ENCODE peak calls at places on chromosomes 3 and 15, in five cellular contexts. One of them, this sample, is unnamed.

GRCh38 chr3:101036213-101036618 is 43.0 kb upstream of the ABI3BP start:
- DNase-seq in lower leg skin: peak
- DNase-seq in psoas muscle: peak
- DNase-seq in CD4-positive, alpha-beta T cell: no peak
- DNase-seq in cardiac fibroblast: peak
- DNase-seq in this sample: no peak

GRCh38 chr3:146274833-146275232 is 23.9 kb upstream of the PLSCR4 start:
- DNase-seq in cardiac fibroblast: peak
- DNase-seq in lower leg skin: no peak
- DNase-seq in CD4-positive, alpha-beta T cell: no peak
- DNase-seq in psoas muscle: no peak
- DNase-seq in this sample: no peak

GRCh38 chr3:153180860-153181372 is 18.9 kb downstream of the RAP2B start:
- DNase-seq in psoas muscle: no peak
- DNase-seq in lower leg skin: no peak
- DNase-seq in CD4-positive, alpha-beta T cell: no peak
- DNase-seq in cardiac fibroblast: no peak
- DNase-seq in this sample: no peak

GRCh38 chr15:78804391-78804792 is 6.9 kb downstream of the ADAMTS7 start:
- DNase-seq in cardiac fibroblast: no peak
- DNase-seq in CD4-positive, alpha-beta T cell: no peak
- DNase-seq in lower leg skin: no peak
- DNase-seq in psoas muscle: no peak
- DNase-seq in this sample: no peak

GRCh38 chr3:119098620-119099222 is 47.2 kb upstream of the TEX55 start:
- DNase-seq in psoas muscle: no peak
- DNase-seq in cardiac fibroblast: peak
- DNase-seq in CD4-positive, alpha-beta T cell: no peak
- DNase-seq in lower leg skin: no peak
- DNase-seq in this sample: no peak

GRCh38 chr15:74244818-74245341 is 8.8 kb downstream of the CCDC33 start:
- DNase-seq in psoas muscle: no peak
- DNase-seq in lower leg skin: no peak
- DNase-seq in cardiac fibroblast: no peak
- DNase-seq in CD4-positive, alpha-beta T cell: no peak
- DNase-seq in this sample: no peak

GRCh38 chr3:45884368-45885201 is 1.8 kb upstream of the CCR9 start:
- DNase-seq in psoas muscle: no peak
- DNase-seq in CD4-positive, alpha-beta T cell: no peak
- DNase-seq in cardiac fibroblast: no peak
- DNase-seq in lower leg skin: no peak
- DNase-seq in this sample: no peak

GRCh38 chr15:83845230-83845629 is 191.3 kb downstream of the ADAMTSL3 start:
- DNase-seq in psoas muscle: no peak
- DNase-seq in cardiac fibroblast: peak
- DNase-seq in lower leg skin: peak
- DNase-seq in CD4-positive, alpha-beta T cell: no peak
- DNase-seq in this sample: no peak

GRCh38 chr3:20344400-20344959 is 158.5 kb upstream of the SGO1 start:
- DNase-seq in psoas muscle: no peak
- DNase-seq in lower leg skin: no peak
- DNase-seq in cardiac fibroblast: no peak
- DNase-seq in CD4-positive, alpha-beta T cell: no peak
- DNase-seq in this sample: no peak

GRCh38 chr3:175187586-175187985 is 328.5 kb downstream of the NAALADL2 start:
- DNase-seq in CD4-positive, alpha-beta T cell: no peak
- DNase-seq in psoas muscle: no peak
- DNase-seq in lower leg skin: no peak
- DNase-seq in cardiac fibroblast: no peak
- DNase-seq in this sample: no peak

GRCh38 chr3:131568460-131568859 is 65.7 kb upstream of the MRPL3 start:
- DNase-seq in cardiac fibroblast: no peak
- DNase-seq in CD4-positive, alpha-beta T cell: no peak
- DNase-seq in psoas muscle: no peak
- DNase-seq in lower leg skin: no peak
- DNase-seq in this sample: no peak

GRCh38 chr3:72635551-72635950 is 212.7 kb downstream of the SHQ1 start:
- DNase-seq in lower leg skin: no peak
- DNase-seq in psoas muscle: no peak
- DNase-seq in CD4-positive, alpha-beta T cell: no peak
- DNase-seq in cardiac fibroblast: no peak
- DNase-seq in this sample: no peak

GRCh38 chr3:148861277-148861869 is 3.7 kb upstream of the CPA3 start:
- DNase-seq in CD4-positive, alpha-beta T cell: no peak
- DNase-seq in lower leg skin: no peak
- DNase-seq in psoas muscle: no peak
- DNase-seq in cardiac fibroblast: peak
- DNase-seq in this sample: no peak

GRCh38 chr3:39208463-39209055 is 16.2 kb upstream of the XIRP1 start:
- DNase-seq in cardiac fibroblast: peak
- DNase-seq in CD4-positive, alpha-beta T cell: peak
- DNase-seq in psoas muscle: peak
- DNase-seq in lower leg skin: peak
- DNase-seq in this sample: no peak

GRCh38 chr15:61184431-61184830 is 44.7 kb downstream of the RORA start:
- DNase-seq in CD4-positive, alpha-beta T cell: no peak
- DNase-seq in cardiac fibroblast: no peak
- DNase-seq in psoas muscle: no peak
- DNase-seq in lower leg skin: no peak
- DNase-seq in this sample: no peak

GRCh38 chr3:196268270-196269163 is 19.0 kb downstream of the PCYT1A start:
- DNase-seq in CD4-positive, alpha-beta T cell: no peak
- DNase-seq in lower leg skin: peak
- DNase-seq in cardiac fibroblast: peak
- DNase-seq in psoas muscle: no peak
- DNase-seq in this sample: no peak

GRCh38 chr3:60582285-60582684 is 669.0 kb downstream of the FHIT start:
- DNase-seq in lower leg skin: no peak
- DNase-seq in cardiac fibroblast: peak
- DNase-seq in CD4-positive, alpha-beta T cell: no peak
- DNase-seq in psoas muscle: no peak
- DNase-seq in this sample: no peak

GRCh38 chr15:62999923-63000484 is 42.5 kb upstream of the TPM1 start:
- DNase-seq in cardiac fibroblast: no peak
- DNase-seq in psoas muscle: no peak
- DNase-seq in CD4-positive, alpha-beta T cell: no peak
- DNase-seq in lower leg skin: no peak
- DNase-seq in this sample: no peak

GRCh38 chr15:66833372-66833771 is 131.3 kb downstream of the SMAD6 start:
- DNase-seq in lower leg skin: no peak
- DNase-seq in CD4-positive, alpha-beta T cell: no peak
- DNase-seq in psoas muscle: no peak
- DNase-seq in cardiac fibroblast: no peak
- DNase-seq in this sample: no peak
- TF ChIP-seq CTCF in lower leg skin: no peak
- TF ChIP-seq CTCF in CD4-positive, alpha-beta T cell: no peak
- TF ChIP-seq CTCF in psoas muscle: no peak
- TF ChIP-seq CTCF in cardiac fibroblast: no peak
- TF ChIP-seq CTCF in this sample: no peak

DNA sequence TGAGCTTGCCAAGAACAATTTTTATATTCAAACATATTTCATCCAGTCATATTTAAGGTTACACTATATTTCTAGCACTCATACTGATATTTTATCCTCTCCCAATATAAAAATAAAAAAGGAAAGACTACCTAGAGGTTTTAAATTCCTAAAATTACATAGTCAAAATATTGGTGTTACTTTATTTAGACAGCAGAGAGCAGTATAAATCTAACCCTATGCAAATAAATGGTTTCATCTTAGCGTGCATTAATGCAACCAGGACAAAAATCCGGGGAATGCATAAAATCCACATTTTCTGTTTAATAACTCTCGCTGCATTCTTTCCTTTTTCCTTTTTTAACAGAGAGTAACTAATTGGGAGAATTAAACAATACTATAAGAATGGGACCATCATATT is 1447.4 kb upstream of the ALCAM start:
- DNase-seq in psoas muscle: no peak
- DNase-seq in lower leg skin: no peak
- DNase-seq in CD4-positive, alpha-beta T cell: no peak
- DNase-seq in cardiac fibroblast: no peak
- DNase-seq in this sample: no peak
- TF ChIP-seq CTCF in psoas muscle: no peak
- TF ChIP-seq CTCF in lower leg skin: no peak
- TF ChIP-seq CTCF in CD4-positive, alpha-beta T cell: no peak
- TF ChIP-seq CTCF in cardiac fibroblast: no peak
- TF ChIP-seq CTCF in this sample: no peak

GRCh38 chr15:58241872-58242271 is 103.7 kb downstream of the AQP9 start:
- DNase-seq in cardiac fibroblast: no peak
- DNase-seq in psoas muscle: no peak
- DNase-seq in lower leg skin: no peak
- DNase-seq in CD4-positive, alpha-beta T cell: no peak
- DNase-seq in this sample: no peak
- TF ChIP-seq CTCF in cardiac fibroblast: no peak
- TF ChIP-seq CTCF in psoas muscle: peak
- TF ChIP-seq CTCF in lower leg skin: no peak
- TF ChIP-seq CTCF in CD4-positive, alpha-beta T cell: no peak
- TF ChIP-seq CTCF in this sample: no peak

GRCh38 chr3:64223809-64224570 is 1.3 kb downstream of the PRICKLE2 start:
- DNase-seq in cardiac fibroblast: peak
- DNase-seq in CD4-positive, alpha-beta T cell: no peak
- DNase-seq in psoas muscle: no peak
- DNase-seq in lower leg skin: no peak
- DNase-seq in this sample: no peak
- TF ChIP-seq CTCF in cardiac fibroblast: no peak
- TF ChIP-seq CTCF in CD4-positive, alpha-beta T cell: no peak
- TF ChIP-seq CTCF in psoas muscle: no peak
- TF ChIP-seq CTCF in lower leg skin: no peak
- TF ChIP-seq CTCF in this sample: no peak

GRCh38 chr3:64218746-64219145 is 6.5 kb downstream of the PRICKLE2 start:
- DNase-seq in psoas muscle: no peak
- DNase-seq in lower leg skin: no peak
- DNase-seq in CD4-positive, alpha-beta T cell: no peak
- DNase-seq in cardiac fibroblast: no peak
- DNase-seq in this sample: no peak

GRCh38 chr3:64222501-64222900 is 2.8 kb downstream of the PRICKLE2 start:
- DNase-seq in cardiac fibroblast: no peak
- DNase-seq in CD4-positive, alpha-beta T cell: no peak
- DNase-seq in lower leg skin: no peak
- DNase-seq in psoas muscle: no peak
- DNase-seq in this sample: no peak

GRCh38 chr3:64224826-64225606 is at the start of gene PRICKLE2:
- DNase-seq in CD4-positive, alpha-beta T cell: no peak
- DNase-seq in psoas muscle: peak
- DNase-seq in lower leg skin: peak
- DNase-seq in cardiac fibroblast: peak
- DNase-seq in this sample: no peak

GRCh38 chr3:64220161-64220560 is 5.1 kb downstream of the PRICKLE2 start:
- DNase-seq in lower leg skin: no peak
- DNase-seq in psoas muscle: no peak
- DNase-seq in CD4-positive, alpha-beta T cell: no peak
- DNase-seq in cardiac fibroblast: peak
- DNase-seq in this sample: no peak

GRCh38 chr3:64221564-64222257 is 3.6 kb downstream of the PRICKLE2 start:
- DNase-seq in CD4-positive, alpha-beta T cell: no peak
- DNase-seq in psoas muscle: no peak
- DNase-seq in lower leg skin: no peak
- DNase-seq in cardiac fibroblast: no peak
- DNase-seq in this sample: no peak
- TF ChIP-seq CTCF in CD4-positive, alpha-beta T cell: no peak
- TF ChIP-seq CTCF in psoas muscle: no peak
- TF ChIP-seq CTCF in lower leg skin: no peak
- TF ChIP-seq CTCF in cardiac fibroblast: no peak
- TF ChIP-seq CTCF in this sample: no peak

DNA sequence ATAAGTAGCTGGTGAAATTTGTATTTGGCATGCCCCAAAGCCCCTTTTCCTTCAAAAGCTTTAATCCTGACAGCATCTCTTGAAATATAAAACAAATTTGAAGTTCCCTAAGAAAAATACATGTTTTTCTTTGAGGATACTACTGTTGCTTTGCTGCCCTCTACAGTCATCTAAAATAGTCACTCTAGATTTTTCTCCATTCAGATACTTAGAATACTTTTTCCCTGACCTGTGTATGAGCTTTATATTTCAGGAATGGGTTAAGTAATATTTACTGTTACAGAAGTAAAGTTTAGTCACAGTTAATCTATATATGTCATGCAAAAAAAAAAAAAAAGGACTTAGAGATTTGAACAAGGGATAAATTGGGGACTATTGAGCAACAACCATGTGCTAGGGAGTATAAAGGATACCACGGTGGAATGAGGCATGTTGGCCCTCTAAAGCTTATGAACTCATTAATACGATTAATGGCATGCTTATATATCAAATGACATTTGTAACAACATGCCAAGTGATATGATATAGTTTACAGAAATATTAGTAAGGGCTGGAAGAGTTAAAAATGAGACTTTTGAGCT is 8.8 kb downstream of the NECTIN3 start:
- DNase-seq in CD4-positive, alpha-beta T cell: no peak
- DNase-seq in lower leg skin: no peak
- DNase-seq in cardiac fibroblast: peak
- DNase-seq in psoas muscle: no peak
- DNase-seq in this sample: no peak
- TF ChIP-seq CTCF in CD4-positive, alpha-beta T cell: peak
- TF ChIP-seq CTCF in lower leg skin: no peak
- TF ChIP-seq CTCF in cardiac fibroblast: peak
- TF ChIP-seq CTCF in psoas muscle: peak
- TF ChIP-seq CTCF in this sample: peak

DNA sequence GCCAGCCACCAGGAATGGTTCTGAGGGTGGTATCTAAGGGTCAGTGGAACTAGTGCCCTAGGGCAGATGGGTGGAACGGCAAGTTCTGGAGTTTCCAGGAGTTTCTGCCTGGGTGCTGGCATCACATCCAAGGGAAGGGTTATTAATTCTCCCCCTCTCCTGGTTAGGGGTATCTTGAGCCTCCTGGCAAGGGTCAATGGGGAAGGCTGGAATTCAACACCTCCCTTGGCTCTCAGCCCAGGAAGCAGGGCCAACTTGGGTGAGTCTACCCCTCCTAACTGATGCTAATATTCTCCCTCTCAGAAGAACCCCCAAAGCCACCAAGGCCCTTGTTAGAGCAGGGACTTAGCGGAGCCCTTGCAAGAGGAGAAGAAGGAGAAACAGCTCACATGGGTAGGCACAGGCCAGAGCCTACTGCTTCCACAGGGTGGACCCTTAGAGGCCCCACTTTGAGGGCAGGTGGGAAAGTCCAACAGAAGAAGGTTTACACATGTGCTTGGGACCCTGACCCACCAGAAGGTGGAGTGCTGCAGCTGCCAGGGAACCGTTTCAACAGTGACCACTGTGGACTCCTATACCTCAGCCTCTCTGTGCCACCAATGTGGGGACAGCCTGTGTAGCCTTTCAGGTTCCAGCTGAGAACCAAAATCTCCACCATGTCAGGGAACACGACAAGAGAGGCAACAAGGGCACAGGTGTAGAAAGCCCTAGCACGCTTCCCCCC is 3.3 kb downstream of the TMEM115 start:
- DNase-seq in cardiac fibroblast: no peak
- DNase-seq in lower leg skin: no peak
- DNase-seq in psoas muscle: no peak
- DNase-seq in CD4-positive, alpha-beta T cell: no peak
- DNase-seq in this sample: no peak
- TF ChIP-seq CTCF in cardiac fibroblast: no peak
- TF ChIP-seq CTCF in lower leg skin: no peak
- TF ChIP-seq CTCF in psoas muscle: no peak
- TF ChIP-seq CTCF in CD4-positive, alpha-beta T cell: no peak
- TF ChIP-seq CTCF in this sample: no peak

GRCh38 chr3:138450704-138451424 is 16.4 kb downstream of the ESYT3 start:
- DNase-seq in lower leg skin: no peak
- DNase-seq in CD4-positive, alpha-beta T cell: no peak
- DNase-seq in psoas muscle: no peak
- DNase-seq in cardiac fibroblast: no peak
- DNase-seq in this sample: no peak
- TF ChIP-seq CTCF in lower leg skin: no peak
- TF ChIP-seq CTCF in CD4-positive, alpha-beta T cell: no peak
- TF ChIP-seq CTCF in psoas muscle: no peak
- TF ChIP-seq CTCF in cardiac fibroblast: no peak
- TF ChIP-seq CTCF in this sample: no peak